ENCODE peak calls at places on chromosomes 2 and 18, in five cellular contexts. One of them, this sample, is unnamed.
A peak's percentile ranks its signal among the peaks of the same experiment; 100 is the strongest.

GRCh38 chr2:15807418-15808220 is 132.7 kb upstream of the MYCN start:
- DNase-seq in right cardiac atrium: no peak
- DNase-seq in BJ: no peak
- DNase-seq in PC-3: no peak
- DNase-seq in PC-9: no peak
- DNase-seq in this sample: no peak

GRCh38 chr2:216001612-216002215 is 11.6 kb downstream of the MREG start:
- DNase-seq in right cardiac atrium: no peak
- DNase-seq in BJ: no peak
- DNase-seq in PC-3: no peak
- DNase-seq in PC-9: no peak
- DNase-seq in this sample: no peak

GRCh38 chr2:18473241-18473841 is 87.1 kb downstream of the RDH14 start:
- DNase-seq in right cardiac atrium: no peak
- DNase-seq in BJ: peak; percentile 77
- DNase-seq in PC-3: peak; percentile 29
- DNase-seq in PC-9: no peak
- DNase-seq in this sample: no peak

GRCh38 chr18:61606068-61606660 is 272.9 kb downstream of the CDH20 start:
- DNase-seq in right cardiac atrium: peak; percentile 87
- DNase-seq in BJ: no peak
- DNase-seq in PC-3: no peak
- DNase-seq in PC-9: peak; percentile 14
- DNase-seq in this sample: no peak

GRCh38 chr18:57430166-57430958 is 4.8 kb upstream of the ONECUT2 start:
- DNase-seq in right cardiac atrium: no peak
- DNase-seq in BJ: no peak
- DNase-seq in PC-3: no peak
- DNase-seq in PC-9: no peak
- DNase-seq in this sample: no peak

GRCh38 chr2:205337307-205337706 is 345.0 kb upstream of the NRP2 start:
- DNase-seq in right cardiac atrium: no peak
- DNase-seq in BJ: no peak
- DNase-seq in PC-3: no peak
- DNase-seq in PC-9: no peak
- DNase-seq in this sample: no peak

GRCh38 chr2:25481381-25482310 is 139.9 kb upstream of the DNMT3A start:
- DNase-seq in right cardiac atrium: no peak
- DNase-seq in BJ: no peak
- DNase-seq in PC-3: no peak
- DNase-seq in PC-9: no peak
- DNase-seq in this sample: no peak

GRCh38 chr18:51135361-51135760 is 62.1 kb downstream of the MEX3C start:
- DNase-seq in right cardiac atrium: no peak
- DNase-seq in BJ: peak; percentile 35
- DNase-seq in PC-3: peak; percentile 38
- DNase-seq in PC-9: no peak
- DNase-seq in this sample: no peak

GRCh38 chr18:44700652-44701051 is 20.0 kb downstream of the SETBP1 start:
- DNase-seq in right cardiac atrium: peak; percentile 69
- DNase-seq in BJ: no peak
- DNase-seq in PC-3: no peak
- DNase-seq in PC-9: no peak
- DNase-seq in this sample: no peak

GRCh38 chr2:99988567-99988966 is 153.8 kb downstream of the AFF3 start:
- DNase-seq in right cardiac atrium: no peak
- DNase-seq in BJ: no peak
- DNase-seq in PC-3: no peak
- DNase-seq in PC-9: no peak
- DNase-seq in this sample: no peak

GRCh38 chr2:152716805-152717241 is 438 bp downstream of the PRPF40A start:
- DNase-seq in right cardiac atrium: peak; percentile 45
- DNase-seq in BJ: no peak
- DNase-seq in PC-3: peak; percentile 19
- DNase-seq in PC-9: no peak
- DNase-seq in this sample: no peak

GRCh38 chr18:77069931-77070330 is 62.7 kb downstream of the MBP start:
- DNase-seq in right cardiac atrium: no peak
- DNase-seq in BJ: no peak
- DNase-seq in PC-3: peak; percentile 76
- DNase-seq in PC-9: no peak
- DNase-seq in this sample: no peak

GRCh38 chr2:143205106-143205764 is 76.0 kb downstream of the ARHGAP15 start:
- DNase-seq in right cardiac atrium: no peak
- DNase-seq in BJ: no peak
- DNase-seq in PC-3: peak; percentile 39
- DNase-seq in PC-9: no peak
- DNase-seq in this sample: no peak

GRCh38 chr2:110716959-110717645 is 15.3 kb upstream of the ACOXL start:
- DNase-seq in right cardiac atrium: no peak
- DNase-seq in BJ: no peak
- DNase-seq in PC-3: no peak
- DNase-seq in PC-9: no peak
- DNase-seq in this sample: no peak

GRCh38 chr2:234492687-234493086 is 4.2 kb downstream of the ARL4C start:
- DNase-seq in right cardiac atrium: no peak
- DNase-seq in BJ: no peak
- DNase-seq in PC-3: no peak
- DNase-seq in PC-9: no peak
- DNase-seq in this sample: no peak

GRCh38 chr18:35971661-35972196 is 750 bp upstream of the RMP24 start:
- DNase-seq in right cardiac atrium: peak; percentile 50
- DNase-seq in BJ: no peak
- DNase-seq in PC-3: no peak
- DNase-seq in PC-9: no peak
- DNase-seq in this sample: peak; percentile 56